ENCODE peak calls at places on chromosomes 4 and X, in five cellular contexts. D, P, A, Q and Z are unnamed samples.

GRCh38 chr4:123836919-123837605 is 440.5 kb downstream of the SPRY1 start:
- DNase-seq in D (no peak), P (no peak), A (no peak), Q (no peak), Z (no peak)

GRCh38 chr4:95548738-95549245 is at the start of gene UNC5C:
- DNase-seq in D (no peak), P (peak), A (peak), Q (peak), Z (peak)

GRCh38 chr4:100042711-100043110 is 92.6 kb upstream of the H2AZ1 start:
- DNase-seq in D (no peak), P (no peak), A (no peak), Q (no peak), Z (no peak)

GRCh38 chr4:74395633-74396032 is 30.7 kb downstream of the EREG start:
- DNase-seq in D (no peak), P (no peak), A (peak), Q (no peak), Z (no peak)

GRCh38 chr4:140186651-140187315 is 32.8 kb upstream of the MAML3 start:
- DNase-seq in D (no peak), P (no peak), A (peak), Q (peak), Z (no peak)

GRCh38 chr4:104417483-104417882 is 77.2 kb downstream of the CXXC4 start:
- DNase-seq in D (no peak), P (no peak), A (no peak), Q (no peak), Z (no peak)

GRCh38 chr4:48974979-48975640 is 11.0 kb upstream of the CWH43 start:
- DNase-seq in D (no peak), P (no peak), A (no peak), Q (no peak), Z (no peak)

GRCh38 chrX:1246816-1247215 is 21.8 kb upstream of the CSF2RA start:
- DNase-seq in D (peak), P (peak), A (peak), Q (no peak), Z (peak)

GRCh38 chrX:150238656-150239382 is 124.3 kb upstream of the MAMLD1 start:
- DNase-seq in D (no peak), P (no peak), A (no peak), Q (no peak), Z (no peak)

GRCh38 chrX:150903110-150903508 is 4.6 kb upstream of the CD99L2 start:
- DNase-seq in D (no peak), P (no peak), A (no peak), Q (no peak), Z (no peak)

GRCh38 chr4:113060853-113061252 is 11.4 kb downstream of the ANK2 start:
- DNase-seq in D (no peak), P (no peak), A (no peak), Q (no peak), Z (no peak)

GRCh38 chrX:153953342-153953830 is 8.9 kb upstream of the RENBP start:
- DNase-seq in D (no peak), P (peak), A (peak), Q (peak), Z (peak)

GRCh38 chr4:186027405-186027804 is 41.6 kb upstream of the TLR3 start:
- DNase-seq in D (no peak), P (no peak), A (no peak), Q (no peak), Z (no peak)

GRCh38 chr4:186587416-186588018 is 32.1 kb upstream of the MTNR1A start:
- DNase-seq in D (peak), P (peak), A (peak), Q (peak), Z (peak)

GRCh38 chr4:1837069-1837468 is 18.9 kb downstream of the LETM1 start:
- DNase-seq in D (no peak), P (no peak), A (no peak), Q (no peak), Z (no peak)

GRCh38 chrX:138294951-138295350 is 416.6 kb downstream of the FGF13 start:
- DNase-seq in D (no peak), P (no peak), A (no peak), Q (no peak), Z (no peak)